ENCODE peak calls at places on chromosomes 4 and X, in six cellular contexts. C, P, U, M, Y and X are unnamed samples.

GRCh38 chr4:168203233-168203911 is 111.0 kb downstream of the ANXA10 start:
- DNase-seq in C (no peak), P (no peak), U (no peak), M (no peak), Y (no peak), X (no peak)

GRCh38 chr4:177107288-177107901 is 202.3 kb upstream of the NEIL3 start:
- DNase-seq in C (no peak), P (peak), U (peak), M (no peak), Y (no peak), X (no peak)

GRCh38 chr4:75142850-75143249 is 209.9 kb downstream of the PARM1 start:
- DNase-seq in C (peak), P (peak), U (no peak), M (no peak), Y (no peak), X (no peak)

GRCh38 chrX:141814213-141814857 is 23.8 kb upstream of the MAGEC3 start:
- DNase-seq in C (no peak), P (no peak), U (no peak), M (no peak), Y (no peak), X (no peak)

GRCh38 chr4:31059753-31060522 is 339.8 kb downstream of the PCDH7 start:
- DNase-seq in C (no peak), P (no peak), U (peak), M (no peak), Y (no peak), X (no peak)

GRCh38 chr4:103692615-103693014 is 27.2 kb downstream of the TACR3 start:
- DNase-seq in C (no peak), P (no peak), U (no peak), M (no peak), Y (no peak), X (no peak)

GRCh38 chrX:119189586-119189985 is 46.5 kb upstream of the PGRMC1 start:
- DNase-seq in C (peak), P (no peak), U (peak), M (peak), Y (no peak), X (no peak)

GRCh38 chr4:61201562-61202099 is 1.5 kb downstream of the ADGRL3 start:
- DNase-seq in C (peak), P (no peak), U (peak), M (no peak), Y (peak), X (no peak)

GRCh38 chr4:152255437-152255836 is 280.5 kb downstream of the FBXW7 start:
- DNase-seq in C (peak), P (peak), U (peak), M (peak), Y (no peak), X (peak)

GRCh38 chr4:2750719-2751605 is 5.2 kb downstream of the TNIP2 start:
- DNase-seq in C (peak), P (no peak), U (no peak), M (peak), Y (no peak), X (no peak)

GRCh38 chr4:88731359-88731758 is 33.7 kb upstream of the NAP1L5 start:
- DNase-seq in C (no peak), P (no peak), U (no peak), M (no peak), Y (no peak), X (no peak)

GRCh38 chr4:12827966-12828365 is 656.2 kb downstream of the RAB28 start:
- DNase-seq in C (no peak), P (no peak), U (no peak), M (no peak), Y (no peak), X (no peak)

GRCh38 chr4:112766422-112766821 is 129.5 kb downstream of the LARP7 start:
- DNase-seq in C (peak), P (peak), U (peak), M (peak), Y (peak), X (no peak)

GRCh38 chr4:65482410-65482809 is 187.9 kb downstream of the EPHA5 start:
- DNase-seq in C (peak), P (no peak), U (peak), M (no peak), Y (no peak), X (no peak)

GRCh38 chr4:56908206-56909082 is 744 bp downstream of the REST start:
- DNase-seq in C (peak), P (peak), U (peak), M (peak), Y (peak), X (no peak)

GRCh38 chr4:47373174-47373573 is 90.3 kb downstream of the COMMD8 start:
- DNase-seq in C (no peak), P (no peak), U (no peak), M (no peak), Y (no peak), X (no peak)

GRCh38 chr4:101355767-101356702 is 8.7 kb upstream of the PPP3CA start:
- DNase-seq in C (peak), P (no peak), U (peak), M (no peak), Y (no peak), X (no peak)

GRCh38 chrX:137916090-137916746 is 350.3 kb downstream of the ZIC3 start:
- DNase-seq in C (no peak), P (no peak), U (no peak), M (no peak), Y (peak), X (no peak)

GRCh38 chr4:159747983-159748382 is 645.1 kb downstream of the RAPGEF2 start:
- DNase-seq in C (no peak), P (no peak), U (no peak), M (no peak), Y (no peak), X (no peak)

GRCh38 chr4:184891765-184892164 is 66.0 kb upstream of the ACSL1 start:
- DNase-seq in C (no peak), P (no peak), U (no peak), M (no peak), Y (no peak), X (no peak)

GRCh38 chrX:41441934-41442823 is 5.0 kb upstream of the NYX start:
- DNase-seq in C (peak), P (peak), U (peak), M (peak), Y (no peak), X (peak)

GRCh38 chr4:104436542-104436941 is 58.2 kb downstream of the CXXC4 start:
- DNase-seq in C (no peak), P (no peak), U (no peak), M (no peak), Y (no peak), X (no peak)

DNA sequence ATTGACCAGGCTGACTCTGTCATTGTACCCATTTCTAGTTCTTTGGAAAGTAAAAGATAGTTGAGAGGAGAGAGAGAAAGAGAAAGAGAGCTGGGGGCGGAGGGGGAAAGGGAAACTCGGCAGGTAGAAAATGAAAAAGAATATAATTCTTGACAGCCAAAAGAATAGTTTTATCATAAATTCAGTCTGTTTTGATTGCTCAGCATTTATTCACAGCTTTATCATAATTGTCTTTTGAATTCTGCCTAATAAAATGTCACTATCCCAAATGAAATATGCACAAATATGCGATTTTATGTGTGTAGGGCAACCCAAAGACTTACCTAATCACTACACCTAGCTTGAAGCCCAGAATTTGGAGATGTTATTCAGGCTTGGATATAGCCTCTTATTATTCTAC is 1024.0 kb upstream of the PABPC4L start:
- DNase-seq in C (no peak), P (no peak), U (no peak), M (no peak), Y (no peak), X (no peak)
- TF ChIP-seq CTCF in C (no peak), P (no peak), U (no peak), M (no peak), Y (no peak), X (no peak)

GRCh38 chr4:129335263-129335662 is 239.3 kb downstream of the C4orf33 start:
- DNase-seq in C (no peak), P (no peak), U (no peak), M (no peak), Y (no peak), X (no peak)
- H3K4me3 ChIP-seq in C (no peak), P (no peak), U (no peak), M (no peak), Y (no peak), X (no peak)

DNA sequence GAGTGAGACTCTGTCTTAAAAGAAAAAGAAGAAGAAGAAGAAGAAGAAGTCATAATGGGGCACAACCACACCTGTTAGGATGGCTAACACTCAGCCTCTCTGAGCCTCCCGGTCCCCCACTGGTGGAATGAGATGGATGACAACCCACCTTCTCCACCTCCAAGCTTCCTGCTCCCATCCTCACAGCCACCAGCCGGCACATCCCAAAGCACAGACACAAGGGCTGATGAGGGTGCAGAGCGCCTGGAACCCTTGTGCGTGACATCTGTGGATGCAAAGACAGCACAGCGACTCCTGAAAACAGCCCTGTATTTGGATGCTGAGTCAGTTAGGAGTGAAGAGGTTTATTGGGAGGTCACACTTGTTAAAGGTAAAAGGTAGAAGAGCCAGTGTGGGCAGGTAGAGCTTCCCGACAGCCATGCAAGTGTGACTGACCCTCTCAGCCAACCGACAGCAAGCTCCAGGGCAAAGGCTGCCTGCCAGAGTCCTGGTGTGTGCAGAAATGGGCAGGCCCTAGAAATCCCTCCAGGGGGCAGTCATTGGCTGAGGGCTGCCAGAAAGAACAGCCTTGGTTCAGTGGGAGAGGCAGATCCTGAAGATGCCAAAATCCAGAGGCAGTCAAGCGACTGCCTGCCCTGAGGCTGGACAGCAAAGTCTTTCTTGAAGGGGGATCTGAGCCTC is 26.6 kb upstream of the MAN2B2 start:
- DNase-seq in C (peak), P (peak), U (peak), M (no peak), Y (peak), X (no peak)
- TF ChIP-seq CTCF in C (peak), P (peak), U (peak), M (no peak), Y (peak), X (peak)

DNA sequence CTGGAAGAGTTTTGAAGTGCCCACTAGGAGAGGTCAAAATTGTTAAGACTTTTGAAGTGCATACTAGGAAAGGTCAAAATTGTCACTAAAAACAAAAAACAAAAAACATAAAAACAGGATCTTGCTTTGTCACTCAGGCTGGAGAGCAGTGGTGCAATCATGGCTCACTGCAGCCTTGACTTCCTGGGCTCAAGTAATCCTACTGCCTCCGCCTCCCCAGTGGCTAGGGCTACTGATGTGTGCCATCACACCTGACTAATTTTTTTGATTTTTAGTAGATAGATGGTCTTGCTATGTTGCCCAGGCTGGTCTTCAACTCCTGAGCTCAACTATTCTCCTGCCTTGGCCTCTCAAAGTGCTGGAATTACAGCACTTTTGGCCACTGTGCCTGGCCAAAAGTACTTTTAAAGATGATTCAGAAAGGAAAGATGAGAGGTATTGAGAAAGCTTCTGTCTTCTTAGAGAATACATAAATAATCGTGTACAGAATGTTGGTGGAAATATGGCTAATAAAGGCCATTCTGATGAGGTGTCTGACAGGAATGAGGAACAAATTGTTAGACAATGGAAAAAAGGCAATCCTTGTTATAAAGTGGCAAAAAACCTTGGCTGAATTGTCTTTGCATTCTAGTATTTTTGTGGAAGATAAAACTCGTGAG is 43.3 kb upstream of the STX18 start:
- DNase-seq in C (peak), P (no peak), U (peak), M (no peak), Y (no peak), X (no peak)
- H3K4me3 ChIP-seq in C (no peak), P (no peak), U (no peak), M (no peak), Y (no peak), X (no peak)

GRCh38 chr4:169612869-169613859 is 781 bp upstream of the NEK1 start:
- DNase-seq in C (peak), P (peak), U (peak), M (peak), Y (peak), X (no peak)
- TF ChIP-seq CTCF in C (peak), P (peak), U (peak), M (peak), Y (peak), X (peak)